ENCODE peak calls at places on chromosome 14, in ten cellular contexts. O is mucosa of descending colon, K is choroid plexus epithelial cell, M is fibroblast of lung, Z is foreskin fibroblast, Q is left ventricle myocardium inferior, C is brain microvascular endothelial cell, V is transverse colon, W is colonic mucosa, E is lung. Y is an unnamed sample.

GRCh38 chr14:85578925-85579324 is 49.0 kb downstream of the FLRT2 start:
- DNase-seq in V (no peak), C (no peak), E (no peak), W (no peak), O (no peak), K (no peak), M (no peak), Z (no peak), Q (no peak), Y (no peak)

GRCh38 chr14:74203546-74203945 is 35.7 kb upstream of the VSX2 start:
- DNase-seq in O (no peak), E (no peak), Q (no peak), K (no peak), Z (no peak), W (no peak), V (no peak), M (no peak), C (no peak), Y (no peak)

GRCh38 chr14:44895716-44896115 is 66.0 kb downstream of the KLHL28 start:
- DNase-seq in W (no peak), V (no peak), Q (no peak), O (no peak), Z (peak), C (peak), M (peak), E (no peak), K (peak), Y (peak)

GRCh38 chr14:67908061-67908767 is 88.6 kb downstream of the RAD51B start:
- DNase-seq in Z (peak), O (no peak), C (no peak), M (peak), E (no peak), K (peak), V (no peak), Q (no peak), W (no peak), Y (peak)

GRCh38 chr14:88841741-88842140 is 17.3 kb downstream of the TTC8 start:
- DNase-seq in C (no peak), E (no peak), Z (peak), O (no peak), M (peak), W (no peak), K (no peak), V (no peak), Q (no peak), Y (no peak)

GRCh38 chr14:22691171-22691570 is 47.0 kb upstream of the OR6J1 start:
- DNase-seq in W (no peak), V (no peak), M (peak), K (peak), O (no peak), Q (no peak), Z (peak), C (peak), E (no peak), Y (peak)

GRCh38 chr14:22472935-22473854 is 115.8 kb downstream of the DAD1 start:
- DNase-seq in M (no peak), Z (peak), V (peak), W (peak), K (peak), C (peak), E (peak), O (no peak), Q (no peak), Y (peak)

GRCh38 chr14:21868442-21869046 is 194.9 kb upstream of the OR4E1 start:
- DNase-seq in V (peak), E (peak), O (no peak), W (peak), Q (no peak), K (peak), Z (no peak), C (peak), M (no peak), Y (peak)

GRCh38 chr14:63650336-63650952 is 8.8 kb upstream of the WDR89 start:
- DNase-seq in C (no peak), V (no peak), W (no peak), K (no peak), O (no peak), Q (no peak), M (no peak), Z (no peak), E (peak), Y (peak)

GRCh38 chr14:43361766-43362165 is 1145.3 kb downstream of the FSCB start:
- DNase-seq in O (no peak), C (no peak), W (no peak), Q (no peak), Z (no peak), E (no peak), M (no peak), K (no peak), V (no peak), Y (no peak)

GRCh38 chr14:30283822-30284446 is 275.0 kb upstream of the G2E3 start:
- DNase-seq in V (no peak), K (peak), M (peak), E (no peak), Z (peak), W (peak), C (peak), Q (no peak), O (no peak), Y (peak)

GRCh38 chr14:101200650-101201516 is 297.4 kb upstream of the RTL1 start:
- DNase-seq in Q (no peak), V (no peak), M (no peak), Z (no peak), K (no peak), C (no peak), W (no peak), E (no peak), O (no peak), Y (no peak)

GRCh38 chr14:32458720-32459119 is 129.6 kb downstream of the AKAP6 start:
- DNase-seq in Q (no peak), W (no peak), Z (no peak), E (no peak), C (no peak), V (no peak), K (peak), O (no peak), M (no peak), Y (no peak)

GRCh38 chr14:81170829-81171195 is 49.9 kb downstream of the GTF2A1 start:
- DNase-seq in Q (no peak), O (no peak), W (no peak), C (no peak), E (no peak), Z (no peak), M (no peak), K (no peak), V (no peak), Y (no peak)
- TF ChIP-seq CTCF in Q (no peak), O (no peak), W (no peak), C (no peak), E (no peak), Z (no peak), M (no peak), K (no peak), V (no peak), Y (no peak)

GRCh38 chr14:103713304-103714062 is 1.8 kb downstream of the XRCC3 start:
- DNase-seq in Q (no peak), K (peak), V (no peak), M (no peak), E (no peak), W (no peak), C (no peak), Z (no peak), O (no peak), Y (no peak)
- H3K4me3 ChIP-seq in Q (no peak), K (no peak), V (no peak), M (no peak), E (no peak), W (no peak), C (no peak), Z (no peak), O (no peak), Y (no peak)

DNA sequence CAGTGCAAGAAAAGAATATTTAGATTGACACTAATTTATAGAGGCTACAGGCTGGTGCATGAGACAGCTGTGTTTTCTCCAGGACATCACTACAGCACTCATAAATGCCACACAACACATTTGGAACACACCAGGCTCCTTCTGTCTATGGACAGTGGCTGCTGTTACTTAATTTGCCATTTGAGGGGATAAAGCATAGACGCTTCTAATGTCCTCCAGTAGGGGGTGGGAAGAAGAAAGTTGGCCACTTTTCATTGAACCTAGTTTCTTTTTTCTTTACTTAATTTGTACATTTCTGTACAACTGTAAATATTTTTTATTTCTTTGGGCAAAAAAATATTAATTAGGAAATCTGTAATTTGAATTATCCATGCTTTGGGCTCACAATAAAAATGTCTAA is 12.4 kb upstream of the RTN1 start:
- DNase-seq in W (no peak), O (no peak), M (no peak), K (peak), Q (no peak), C (no peak), E (no peak), Z (no peak), V (no peak), Y (peak)
- TF ChIP-seq CTCF in W (peak), O (no peak), M (peak), K (peak), Q (no peak), C (peak), E (no peak), Z (peak), V (no peak), Y (peak)

DNA sequence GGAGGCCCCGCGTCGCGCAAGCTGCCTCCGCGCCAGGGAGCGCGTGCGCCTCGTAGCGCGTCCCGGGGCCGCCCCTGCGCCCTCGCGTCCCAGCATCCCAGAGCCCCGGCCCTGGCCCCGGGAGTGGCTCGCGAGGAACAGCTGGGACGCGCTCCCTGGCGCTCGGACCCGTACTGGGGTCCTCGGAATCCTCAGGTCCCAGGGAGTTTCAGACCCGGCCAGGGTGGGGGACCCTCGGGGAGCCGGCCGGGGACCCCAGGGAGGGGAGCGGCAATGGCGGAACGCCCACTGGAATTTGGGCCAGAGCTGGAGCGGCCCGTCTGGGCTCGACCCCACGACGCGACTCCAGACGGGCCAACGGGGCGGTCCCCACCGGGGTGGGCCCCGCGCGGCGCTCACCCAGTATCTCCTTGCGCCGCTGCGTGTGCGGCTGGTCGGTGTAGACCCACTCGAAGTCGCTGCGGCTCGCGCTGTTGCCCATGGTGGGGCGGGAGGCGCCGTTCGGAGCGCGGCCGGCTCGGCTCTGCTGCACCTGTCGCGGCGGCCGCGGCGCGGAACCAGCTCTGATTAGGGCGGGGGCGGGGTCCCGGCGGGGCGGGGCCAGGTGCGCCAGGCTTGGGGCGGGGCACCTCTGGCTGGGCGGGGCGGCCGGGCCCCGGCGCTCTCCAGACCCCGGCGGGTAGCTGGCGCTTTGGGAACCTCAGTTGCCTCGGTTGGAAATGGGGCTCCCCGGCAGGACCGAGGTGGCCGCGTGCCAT is at the start of gene DEGS2:
- DNase-seq in E (peak), Q (no peak), V (peak), O (peak), C (no peak), W (peak), M (no peak), Z (peak), K (no peak), Y (no peak)
- H3K4me3 ChIP-seq in E (peak), Q (peak), V (peak), O (peak), C (no peak), W (peak), M (peak), Z (no peak), K (no peak), Y (no peak)

GRCh38 chr14:92994942-92995341 is 72.0 kb downstream of the CHGA start:
- DNase-seq in M (no peak), W (no peak), E (no peak), C (no peak), O (peak), Z (no peak), V (no peak), Q (no peak), K (no peak), Y (no peak)
- TF ChIP-seq CTCF in M (no peak), W (no peak), E (no peak), C (no peak), O (no peak), Z (no peak), V (no peak), Q (no peak), K (no peak), Y (no peak)

DNA sequence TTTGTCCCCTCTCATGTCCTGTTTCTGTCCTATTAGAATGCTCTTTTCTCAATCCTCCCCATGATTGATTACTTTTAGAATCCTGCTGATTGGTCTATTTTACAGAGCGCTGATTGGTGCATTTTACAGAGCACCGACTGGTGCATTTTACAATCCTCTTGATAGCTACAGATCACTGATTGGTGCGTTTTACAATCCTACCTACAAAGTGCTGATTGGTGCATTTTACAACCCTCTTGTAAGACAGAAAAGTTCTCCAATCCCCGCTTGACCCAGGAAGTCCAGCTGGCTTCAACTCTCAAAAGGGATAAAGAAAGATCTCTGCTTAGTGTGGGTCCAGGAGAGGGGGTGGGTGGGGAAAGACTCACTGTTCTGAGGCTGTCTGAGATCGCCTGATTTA is 71.3 kb downstream of the DHRS2 start:
- DNase-seq in V (no peak), E (no peak), M (no peak), W (no peak), O (no peak), Z (no peak), Q (no peak), K (no peak), C (no peak), Y (no peak)
- H3K4me3 ChIP-seq in V (no peak), E (no peak), M (no peak), W (no peak), O (no peak), Z (no peak), Q (no peak), K (no peak), C (no peak), Y (no peak)

DNA sequence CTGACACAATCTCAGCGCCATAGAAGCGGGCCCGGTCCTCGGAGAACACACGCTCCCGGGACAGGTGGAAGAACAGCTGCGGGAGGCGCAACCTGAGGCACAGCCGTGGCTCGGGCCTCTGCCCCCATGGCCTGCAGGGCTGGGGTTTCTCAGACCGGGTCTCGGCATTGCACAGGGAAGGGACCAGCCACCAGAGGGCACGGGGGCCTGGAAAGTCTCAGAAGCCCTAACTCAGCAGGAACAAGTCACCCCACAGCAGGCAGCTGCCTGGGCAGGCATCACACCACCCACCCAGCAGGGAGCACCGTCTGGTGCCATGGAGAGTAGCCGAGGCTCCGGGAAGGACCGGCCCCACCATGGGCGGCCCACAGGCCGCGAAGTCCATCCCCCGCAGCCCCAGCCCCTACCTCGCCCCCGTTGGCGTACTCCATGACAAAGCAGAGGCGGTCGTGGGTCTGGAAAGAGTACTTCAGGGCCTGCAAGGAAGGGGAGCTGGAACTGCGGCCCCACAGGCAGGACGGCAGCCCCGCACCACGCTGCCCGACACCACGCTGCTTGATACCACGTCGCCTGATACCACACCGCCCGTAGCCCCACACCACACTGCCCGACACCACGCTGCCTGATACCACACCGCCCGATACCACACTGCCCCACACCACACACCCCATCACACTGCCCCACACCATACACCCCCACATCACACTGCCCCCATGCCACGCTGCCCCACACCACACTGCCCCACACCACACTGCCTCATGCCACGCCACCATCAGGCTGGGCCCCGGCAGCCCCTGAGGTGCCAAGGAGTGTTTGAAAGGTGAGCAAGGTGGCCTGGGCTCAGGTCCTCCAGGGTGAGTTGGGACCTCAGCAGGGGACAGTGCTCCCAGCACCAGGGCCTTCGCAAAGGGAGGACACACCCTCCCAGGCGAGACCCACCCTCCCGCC is 20.8 kb downstream of the SIVA1 start:
- DNase-seq in Q (no peak), W (no peak), V (no peak), C (no peak), Z (no peak), M (no peak), E (no peak), O (no peak), K (no peak), Y (no peak)
- TF ChIP-seq CTCF in Q (no peak), W (no peak), V (no peak), C (peak), Z (no peak), M (no peak), E (no peak), O (no peak), K (peak), Y (no peak)

GRCh38 chr14:102510616-102511520 is 1.3 kb upstream of the ANKRD9 start:
- DNase-seq in O (peak), M (no peak), Z (no peak), Q (peak), C (no peak), E (no peak), K (no peak), V (peak), W (peak), Y (no peak)
- H3K4me3 ChIP-seq in O (no peak), M (no peak), Z (no peak), Q (peak), C (no peak), E (no peak), K (peak), V (peak), W (peak), Y (no peak)

DNA sequence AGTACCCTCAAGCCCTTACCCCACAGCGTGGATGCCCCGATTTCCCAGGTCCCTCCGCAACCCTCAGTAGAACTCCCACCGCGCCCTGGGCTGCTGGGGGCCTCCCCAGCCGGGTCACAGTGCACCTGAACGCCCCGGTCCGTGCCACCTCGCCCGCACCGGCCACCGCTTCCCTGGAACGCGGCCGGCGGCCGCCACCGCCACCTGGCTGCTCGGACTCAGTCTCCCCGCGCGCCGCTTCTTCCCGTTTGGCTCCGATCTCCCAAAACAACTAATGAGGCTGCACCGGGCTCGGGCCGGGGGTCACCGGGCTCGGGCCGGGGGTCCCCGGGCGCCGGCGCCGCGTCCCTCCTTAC is 1.0 kb downstream of the ITPK1 start:
- DNase-seq in O (peak), Z (no peak), E (no peak), M (no peak), Q (peak), C (no peak), W (peak), K (no peak), V (peak), Y (no peak)
- TF ChIP-seq CTCF in O (no peak), Z (no peak), E (no peak), M (peak), Q (peak), C (no peak), W (no peak), K (no peak), V (no peak), Y (no peak)

GRCh38 chr14:78129375-78129774 is 40.8 kb upstream of the NRXN3 start:
- DNase-seq in Z (no peak), V (no peak), C (no peak), Q (no peak), W (no peak), E (no peak), K (no peak), M (no peak), O (no peak), Y (no peak)
- H3K4me3 ChIP-seq in Z (no peak), V (no peak), C (no peak), Q (no peak), W (no peak), E (no peak), K (no peak), M (no peak), O (no peak), Y (no peak)